ENCODE peak calls at places on chromosome 21, in four cellular contexts. L, Z, K and V are unnamed samples.

GRCh38 chr21:41365377-41366107 is 3.7 kb downstream of the MX2 start:
- DNase-seq in Z (no peak), L (no peak), K (no peak), V (no peak)

GRCh38 chr21:26007911-26008579 is 162.5 kb downstream of the APP start:
- DNase-seq in Z (no peak), K (no peak), L (no peak), V (peak)

GRCh38 chr21:41071410-41071809 is 96.5 kb upstream of the BACE2 start:
- DNase-seq in Z (no peak), K (peak), L (peak), V (no peak)

GRCh38 chr21:32412162-32412997 is at the start of gene EVA1C:
- DNase-seq in Z (no peak), L (peak), K (no peak), V (peak)

GRCh38 chr21:45997495-45998275 is 16.1 kb downstream of the COL6A1 start:
- DNase-seq in L (no peak), Z (no peak), K (no peak), V (no peak)

GRCh38 chr21:25330266-25330665 is 277.0 kb downstream of the MRPL39 start:
- DNase-seq in L (no peak), Z (no peak), K (no peak), V (peak)

GRCh38 chr21:45053561-45053960 is 20.8 kb upstream of the ADARB1 start:
- DNase-seq in L (no peak), Z (no peak), K (no peak), V (no peak)

GRCh38 chr21:39326607-39327307 is 13.3 kb upstream of the BRWD1 start:
- DNase-seq in Z (no peak), K (no peak), L (no peak), V (no peak)

GRCh38 chr21:44598031-44598430 is 2.4 kb upstream of the KRTAP10-7 start:
- DNase-seq in Z (no peak), K (no peak), L (no peak), V (no peak)

GRCh38 chr21:27171704-27172103 is 204.8 kb upstream of the ADAMTS5 start:
- DNase-seq in L (no peak), K (no peak), Z (no peak), V (peak)

GRCh38 chr21:21163904-21164303 is 165.7 kb downstream of the NCAM2 start:
- DNase-seq in K (no peak), L (peak), Z (no peak), V (peak)

GRCh38 chr21:30232011-30232410 is 16.1 kb upstream of the CLDN8 start:
- DNase-seq in K (no peak), Z (no peak), L (no peak), V (no peak)

GRCh38 chr21:24045775-24046215 is 1561.5 kb downstream of the MRPL39 start:
- DNase-seq in Z (no peak), L (peak), K (no peak), V (peak)

GRCh38 chr21:46159390-46159789 is 4.0 kb upstream of the FTCD start:
- DNase-seq in K (no peak), L (no peak), Z (no peak), V (no peak)

GRCh38 chr21:39348040-39348354 is 891 bp downstream of the HMGN1 start:
- DNase-seq in K (no peak), L (no peak), Z (no peak), V (no peak)

GRCh38 chr21:44084496-44085241 is 22.5 kb upstream of the PWP2 start:
- DNase-seq in K (no peak), L (no peak), Z (no peak), V (no peak)

GRCh38 chr21:15003463-15004135 is 61.2 kb downstream of the NRIP1 start:
- DNase-seq in K (no peak), Z (no peak), L (no peak), V (no peak)

GRCh38 chr21:41564871-41565281 is 56.9 kb upstream of the TMPRSS2 start:
- DNase-seq in Z (no peak), K (no peak), L (peak), V (no peak)

GRCh38 chr21:44092201-44092600 is 15.0 kb upstream of the PWP2 start:
- DNase-seq in K (no peak), Z (no peak), L (no peak), V (no peak)

GRCh38 chr21:20617130-20617529 is 381.1 kb upstream of the NCAM2 start:
- DNase-seq in L (no peak), K (peak), Z (no peak), V (no peak)

GRCh38 chr21:15058718-15059316 is 6.0 kb downstream of the NRIP1 start:
- DNase-seq in K (no peak), L (peak), Z (no peak), V (peak)

GRCh38 chr21:28758883-28759242 is 233.8 kb downstream of the LTN1 start:
- DNase-seq in L (no peak), Z (no peak), K (no peak), V (no peak)
- TF ChIP-seq CEBPB in L (no peak), Z (no peak), K (no peak), V (no peak)

GRCh38 chr21:35664683-35665082 is 395.6 kb downstream of the SETD4 start:
- DNase-seq in Z (peak), K (no peak), L (no peak), V (peak)
- TF ChIP-seq CEBPB in Z (no peak), K (no peak), L (no peak), V (no peak)

DNA sequence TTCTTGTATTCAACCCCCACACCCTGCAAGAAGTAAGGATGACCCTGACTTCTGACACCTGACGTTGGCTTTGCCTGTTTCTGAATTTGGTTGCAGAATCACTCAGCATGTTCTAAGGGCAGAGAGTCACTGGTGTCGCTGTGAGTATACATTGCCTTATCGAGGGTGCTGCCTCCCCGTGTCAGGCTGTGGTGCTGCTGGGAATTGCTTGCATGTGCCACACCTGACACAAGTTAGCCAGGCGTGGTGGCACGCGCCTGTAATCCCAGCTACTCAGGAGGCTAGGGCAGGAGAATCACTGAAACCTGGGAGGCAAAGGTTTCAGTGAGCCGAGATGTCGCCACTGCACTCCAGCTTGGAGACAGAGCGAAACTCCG is 45.9 kb downstream of the WDR4 start:
- DNase-seq in Z (peak), K (no peak), L (peak), V (peak)
- TF ChIP-seq CEBPB in Z (no peak), K (no peak), L (no peak), V (no peak)

DNA sequence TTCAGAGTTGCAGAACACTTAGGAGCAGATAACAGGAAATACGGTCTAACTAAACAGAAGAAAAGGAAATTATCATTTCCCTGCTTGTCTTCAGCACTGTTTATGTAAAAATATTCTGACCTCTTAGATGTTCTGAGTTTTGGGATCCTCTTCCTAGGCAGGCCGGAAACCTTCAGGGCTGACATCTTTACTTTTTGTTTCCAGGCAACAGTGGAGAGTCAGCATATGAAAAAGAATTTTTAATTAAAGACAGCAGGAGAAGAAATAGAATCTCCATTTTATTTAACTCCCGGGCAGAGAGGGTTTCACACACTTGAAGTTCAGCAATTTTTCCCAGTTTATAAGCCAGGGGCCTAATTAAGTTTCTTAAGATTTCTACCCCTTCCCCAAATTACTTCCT is 5.1 kb upstream of the RIPPLY3 start:
- DNase-seq in Z (no peak), K (no peak), L (no peak), V (no peak)
- TF ChIP-seq CEBPB in Z (no peak), K (no peak), L (no peak), V (no peak)

DNA sequence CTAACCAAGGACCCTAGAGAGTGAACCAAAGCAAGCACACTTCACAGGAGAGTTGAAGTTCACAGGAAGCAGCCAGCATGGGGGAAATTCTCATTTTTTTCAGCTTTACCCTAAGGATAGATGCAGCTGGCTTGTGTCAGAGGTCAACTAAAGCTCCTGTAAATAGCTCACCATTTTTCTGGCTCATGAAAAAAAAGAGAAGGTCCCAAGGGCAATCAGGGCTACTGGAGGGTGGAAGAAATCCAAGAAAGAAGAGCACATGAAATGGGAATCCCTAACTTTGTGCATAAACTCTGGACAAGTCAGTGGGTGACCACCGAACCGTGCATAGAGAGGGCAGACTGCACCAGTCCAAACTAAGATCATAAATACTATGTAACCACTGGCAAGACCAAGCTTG is 58.4 kb downstream of the KCNJ15 start:
- DNase-seq in L (no peak), Z (no peak), K (no peak), V (no peak)
- TF ChIP-seq CEBPB in L (no peak), Z (no peak), K (no peak), V (no peak)